ENCODE peak calls at places on chromosomes 2 and 18, in five cellular contexts. J is NCI-H1092 treated with DMSO at 0.1 percent for 48 hours, Z is NCI-H2081, K is B cell, E is cardiac muscle cell. C is an unnamed sample.

GRCh38 chr2:132384491-132385186 is 32.0 kb upstream of the GPR39 start:
- DNase-seq in J (no peak), Z (no peak), K (no peak), E (no peak), C (no peak)

GRCh38 chr18:9454061-9454703 is 21.1 kb upstream of the RALBP1 start:
- DNase-seq in J (no peak), Z (no peak), K (no peak), E (peak; percentile 72), C (no peak)

GRCh38 chr2:190841707-190842505 is 38.7 kb upstream of the GLS start:
- DNase-seq in J (no peak), Z (no peak), K (no peak), E (peak; percentile 44), C (no peak)

GRCh38 chr2:27408601-27409320 is 630 bp downstream of the PPM1G start:
- DNase-seq in J (peak; percentile 18), Z (peak; percentile 64), K (no peak), E (peak; percentile 11), C (no peak)

GRCh38 chr2:124193706-124194105 is 168.6 kb downstream of the CNTNAP5 start:
- DNase-seq in J (no peak), Z (no peak), K (no peak), E (peak; percentile 21), C (no peak)

GRCh38 chr18:14074187-14074586 is 58.0 kb downstream of the ZNF519 start:
- DNase-seq in J (no peak), Z (no peak), K (no peak), E (no peak), C (no peak)

GRCh38 chr18:111292-112014 is 46.9 kb upstream of the USP14 start:
- DNase-seq in J (no peak), Z (no peak), K (peak; percentile 87), E (peak; percentile 64), C (no peak)

GRCh38 chr2:86368181-86368824 is 30.9 kb upstream of the REEP1 start:
- DNase-seq in J (peak; percentile 6), Z (peak; percentile 27), K (peak; percentile 63), E (peak; percentile 62), C (no peak)

GRCh38 chr2:238159676-238160205 is 971 bp downstream of the ERFE start:
- DNase-seq in J (no peak), Z (no peak), K (peak; percentile 51), E (no peak), C (no peak)

GRCh38 chr18:31386683-31387082 is 10.1 kb downstream of the DSG4 start:
- DNase-seq in J (no peak), Z (no peak), K (no peak), E (no peak), C (no peak)

GRCh38 chr2:236947294-236947693 is 138.4 kb upstream of the COPS8 start:
- DNase-seq in J (no peak), Z (no peak), K (no peak), E (no peak), C (no peak)

GRCh38 chr2:96100893-96101304 is 15.5 kb downstream of the ADRA2B start:
- DNase-seq in J (no peak), Z (no peak), K (no peak), E (no peak), C (no peak)

GRCh38 chr2:54899576-54900200 is 150.6 kb downstream of the RTN4 start:
- DNase-seq in J (peak; percentile 52), Z (peak; percentile 54), K (no peak), E (peak; percentile 76), C (no peak)

GRCh38 chr2:234722176-234722575 is 225.3 kb upstream of the ARL4C start:
- DNase-seq in J (no peak), Z (no peak), K (no peak), E (peak; percentile 51), C (no peak)

GRCh38 chr2:43027496-43027895 is 198.9 kb downstream of the ZFP36L2 start:
- DNase-seq in J (no peak), Z (no peak), K (no peak), E (no peak), C (no peak)

GRCh38 chr2:10353931-10354330 is 51.2 kb downstream of the HPCAL1 start:
- DNase-seq in J (no peak), Z (no peak), K (no peak), E (no peak), C (no peak)

GRCh38 chr18:28204154-28204553 is 27.2 kb upstream of the CDH2 start:
- DNase-seq in J (no peak), Z (no peak), K (no peak), E (peak; percentile 93), C (no peak)

GRCh38 chr2:174951746-174952145 is 53.4 kb downstream of the CHN1 start:
- DNase-seq in J (no peak), Z (no peak), K (no peak), E (no peak), C (peak; percentile 58)